ENCODE peak calls at places on chromosomes 11 and 22, in four cellular contexts. One of them, this sample, is unnamed.

GRCh38 chr22:28413612-28414011 is 266.0 kb downstream of the TTC28 start:
- DNase-seq in fibroblast of lung: no peak
- DNase-seq in iPS DF 6.9: no peak
- DNase-seq in SK-N-SH: no peak
- DNase-seq in this sample: no peak

GRCh38 chr22:49112661-49113626 is 714.7 kb downstream of the BRD1 start:
- DNase-seq in fibroblast of lung: no peak
- DNase-seq in iPS DF 6.9: no peak
- DNase-seq in SK-N-SH: no peak
- DNase-seq in this sample: no peak

GRCh38 chr11:118643995-118644345 is 35.5 kb downstream of the TREH start:
- DNase-seq in fibroblast of lung: no peak
- DNase-seq in iPS DF 6.9: no peak
- DNase-seq in SK-N-SH: no peak
- DNase-seq in this sample: no peak

GRCh38 chr22:48436201-48436931 is 1391.3 kb downstream of the BRD1 start:
- DNase-seq in fibroblast of lung: no peak
- DNase-seq in iPS DF 6.9: no peak
- DNase-seq in SK-N-SH: no peak
- DNase-seq in this sample: no peak

GRCh38 chr11:71305451-71306125 is 53.2 kb upstream of the SHANK2 start:
- DNase-seq in fibroblast of lung: no peak
- DNase-seq in iPS DF 6.9: no peak
- DNase-seq in SK-N-SH: no peak
- DNase-seq in this sample: no peak

GRCh38 chr11:62725686-62726085 is 1.6 kb downstream of the HNRNPUL2 start:
- DNase-seq in fibroblast of lung: no peak
- DNase-seq in iPS DF 6.9: no peak
- DNase-seq in SK-N-SH: no peak
- DNase-seq in this sample: no peak

GRCh38 chr11:75031224-75031753 is 42.6 kb downstream of the NEU3 start:
- DNase-seq in fibroblast of lung: peak; percentile 86
- DNase-seq in iPS DF 6.9: no peak
- DNase-seq in SK-N-SH: no peak
- DNase-seq in this sample: no peak

GRCh38 chr11:35087648-35088047 is 51.3 kb upstream of the CD44 start:
- DNase-seq in fibroblast of lung: peak; percentile 80
- DNase-seq in iPS DF 6.9: no peak
- DNase-seq in SK-N-SH: no peak
- DNase-seq in this sample: no peak

GRCh38 chr22:25053153-25053805 is 100.8 kb downstream of the KIAA1671 start:
- DNase-seq in fibroblast of lung: no peak
- DNase-seq in iPS DF 6.9: no peak
- DNase-seq in SK-N-SH: no peak
- DNase-seq in this sample: no peak

GRCh38 chr11:66371627-66372415 is at the start of gene SLC29A2:
- DNase-seq in fibroblast of lung: no peak
- DNase-seq in iPS DF 6.9: peak; percentile 97
- DNase-seq in SK-N-SH: peak; percentile 91
- DNase-seq in this sample: no peak

DNA sequence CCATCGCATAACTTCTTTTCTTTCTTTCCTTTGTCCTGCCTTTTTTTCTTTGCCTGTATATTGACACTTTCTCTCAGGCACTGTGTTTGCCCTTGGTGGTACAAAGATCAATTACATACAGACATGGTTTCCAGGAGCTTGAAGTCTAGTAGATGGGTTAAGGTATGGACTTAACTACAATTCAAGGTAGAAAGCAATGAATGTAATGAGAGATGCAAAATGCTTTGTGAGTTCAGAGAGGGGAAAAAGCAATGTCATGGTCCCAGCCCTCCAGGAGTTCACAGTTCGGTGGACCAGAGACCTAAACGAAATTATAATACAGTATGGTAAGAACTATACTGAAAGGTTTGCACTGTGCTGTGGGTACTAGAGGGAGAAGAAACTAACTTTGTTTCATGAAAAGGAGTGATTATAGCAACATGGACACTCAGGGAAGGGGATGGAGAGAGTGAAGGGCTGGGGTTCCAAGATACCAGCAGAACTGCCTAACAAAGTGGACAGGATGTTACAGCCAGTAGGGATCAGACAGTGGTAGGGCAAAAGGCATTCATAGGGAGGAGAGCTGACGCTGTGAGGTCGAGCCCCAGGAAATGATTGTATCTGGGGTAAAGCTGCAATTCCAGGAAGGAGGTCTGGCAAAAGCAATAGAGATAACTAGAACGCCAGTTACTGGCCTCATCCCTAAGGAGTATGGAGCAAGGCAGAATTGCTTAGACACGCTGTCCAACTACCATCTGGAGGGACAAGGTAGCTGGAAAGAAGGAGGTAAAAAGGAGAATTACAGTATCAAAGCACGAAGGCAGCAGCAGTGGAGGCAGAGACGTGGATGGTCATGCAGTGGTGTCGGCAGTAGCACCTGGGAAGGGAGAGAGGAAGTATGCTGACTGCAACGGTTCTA is 158.3 kb upstream of the MTMR2 start:
- DNase-seq in fibroblast of lung: no peak
- DNase-seq in iPS DF 6.9: no peak
- DNase-seq in SK-N-SH: peak; percentile 20
- DNase-seq in this sample: no peak
- H3K4me3 ChIP-seq in fibroblast of lung: no peak overlapping the region
- H3K4me3 ChIP-seq in iPS DF 6.9: no peak overlapping the region
- H3K4me3 ChIP-seq in SK-N-SH: no peak overlapping the region
- H3K4me3 ChIP-seq in this sample: no peak overlapping the region

DNA sequence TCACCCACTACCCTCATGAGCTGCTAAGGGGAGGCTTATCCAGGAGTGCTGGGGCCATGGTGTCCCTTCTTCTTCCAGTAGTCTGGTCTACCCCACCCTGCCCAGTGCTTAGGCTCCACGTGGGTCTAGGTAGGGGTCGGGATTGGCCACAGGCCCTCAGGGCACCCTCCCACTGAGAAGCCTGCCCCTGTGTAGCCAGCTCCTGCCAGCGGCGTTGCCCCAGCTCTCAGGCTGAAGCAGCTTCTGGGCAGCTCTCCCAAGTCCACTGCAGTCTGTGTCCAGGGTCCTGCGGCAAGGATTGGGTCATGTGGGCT is 24.0 kb upstream of the RIC3 start:
- DNase-seq in fibroblast of lung: no peak
- DNase-seq in iPS DF 6.9: no peak
- DNase-seq in SK-N-SH: no peak
- DNase-seq in this sample: no peak
- H3K27ac ChIP-seq in fibroblast of lung: no peak overlapping the region
- H3K27ac ChIP-seq in iPS DF 6.9: no peak overlapping the region
- H3K27ac ChIP-seq in SK-N-SH: no peak overlapping the region
- H3K27ac ChIP-seq in this sample: no peak overlapping the region

DNA sequence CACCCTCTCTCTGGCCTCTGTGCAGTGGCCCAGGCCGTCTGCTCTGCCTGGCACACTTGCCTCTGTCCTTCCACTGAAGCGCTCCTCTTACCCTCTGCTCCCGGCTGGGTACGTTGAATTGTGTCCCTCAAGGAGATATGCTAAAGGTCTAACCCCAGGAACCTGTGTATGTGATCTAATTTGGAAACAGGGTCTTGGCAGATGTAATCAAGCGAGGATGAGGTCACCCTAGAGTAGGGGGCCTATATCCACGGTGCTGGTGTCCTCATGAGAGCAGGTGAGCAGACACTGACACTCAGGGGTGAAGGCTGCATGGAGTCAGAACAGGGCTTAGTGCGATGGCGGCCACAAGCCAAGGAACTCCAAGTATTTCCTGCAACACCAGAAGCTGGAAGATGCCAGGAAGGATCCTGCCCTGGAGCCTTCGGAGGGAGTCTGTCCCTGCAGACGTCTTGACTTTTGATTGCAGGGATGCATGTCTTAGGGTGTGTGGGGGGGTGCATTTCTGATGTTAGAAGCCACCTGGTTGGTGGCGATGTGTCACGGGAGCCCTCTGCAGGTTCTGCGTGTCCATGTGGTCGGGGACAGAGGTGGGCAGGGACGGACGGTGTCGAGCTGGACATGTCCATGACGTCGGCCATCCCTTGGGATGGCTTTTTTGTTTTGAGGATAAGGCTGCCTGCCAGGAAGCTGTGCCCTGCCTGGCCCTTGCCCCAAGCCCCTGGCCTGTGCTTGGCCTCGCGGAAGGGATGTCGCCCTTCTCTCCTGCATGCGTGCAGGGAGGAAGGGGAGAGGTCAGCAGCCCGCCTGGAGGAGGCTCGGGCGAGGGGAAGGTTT is 68.6 kb downstream of the LRP5 start:
- DNase-seq in fibroblast of lung: no peak
- DNase-seq in iPS DF 6.9: no peak
- DNase-seq in SK-N-SH: no peak
- DNase-seq in this sample: no peak
- H3K4me1 ChIP-seq in fibroblast of lung: peaks cover 20% of the 10 kb centered on the region
- H3K4me1 ChIP-seq in iPS DF 6.9: no peaks in the 10 kb centered on the region
- H3K4me1 ChIP-seq in SK-N-SH: peaks cover 39% of the 10 kb centered on the region
- H3K4me1 ChIP-seq in this sample: peaks cover 13% of the 10 kb centered on the region

GRCh38 chr11:33868646-33869461 is 23.0 kb downstream of the LMO2 start:
- DNase-seq in fibroblast of lung: no peak
- DNase-seq in iPS DF 6.9: no peak
- DNase-seq in SK-N-SH: no peak
- DNase-seq in this sample: no peak
- H3K4me3 ChIP-seq in fibroblast of lung: peak overlapping the region; percentile 10
- H3K4me3 ChIP-seq in iPS DF 6.9: peak overlapping the region; percentile 57
- H3K4me3 ChIP-seq in SK-N-SH: peak overlapping the region; percentile 60
- H3K4me3 ChIP-seq in this sample: peak overlapping the region; percentile 42

GRCh38 chr11:132770802-132771545 is 761.3 kb downstream of the OPCML start:
- DNase-seq in fibroblast of lung: peak; percentile 5
- DNase-seq in iPS DF 6.9: no peak
- DNase-seq in SK-N-SH: peak; percentile 56
- DNase-seq in this sample: peak; percentile 34
- H3K27ac ChIP-seq in fibroblast of lung: no peak overlapping the region
- H3K27ac ChIP-seq in iPS DF 6.9: no peak overlapping the region
- H3K27ac ChIP-seq in SK-N-SH: no peak overlapping the region
- H3K27ac ChIP-seq in this sample: peak overlapping the region; percentile 49

GRCh38 chr22:26615830-26616435 is 1.9 kb downstream of the CRYBB1 start:
- DNase-seq in fibroblast of lung: no peak
- DNase-seq in iPS DF 6.9: no peak
- DNase-seq in SK-N-SH: no peak
- DNase-seq in this sample: no peak

GRCh38 chr22:26617251-26618199 is at the start of gene CRYBB1:
- DNase-seq in fibroblast of lung: peak; percentile 31
- DNase-seq in iPS DF 6.9: no peak
- DNase-seq in SK-N-SH: peak; percentile 79
- DNase-seq in this sample: no peak

GRCh38 chr22:26616650-26617049 is 1.2 kb downstream of the CRYBB1 start:
- DNase-seq in fibroblast of lung: no peak
- DNase-seq in iPS DF 6.9: no peak
- DNase-seq in SK-N-SH: no peak
- DNase-seq in this sample: no peak

GRCh38 chr22:26612652-26613051 is 5.2 kb downstream of the CRYBB1 start:
- DNase-seq in fibroblast of lung: no peak
- DNase-seq in iPS DF 6.9: no peak
- DNase-seq in SK-N-SH: no peak
- DNase-seq in this sample: no peak

DNA sequence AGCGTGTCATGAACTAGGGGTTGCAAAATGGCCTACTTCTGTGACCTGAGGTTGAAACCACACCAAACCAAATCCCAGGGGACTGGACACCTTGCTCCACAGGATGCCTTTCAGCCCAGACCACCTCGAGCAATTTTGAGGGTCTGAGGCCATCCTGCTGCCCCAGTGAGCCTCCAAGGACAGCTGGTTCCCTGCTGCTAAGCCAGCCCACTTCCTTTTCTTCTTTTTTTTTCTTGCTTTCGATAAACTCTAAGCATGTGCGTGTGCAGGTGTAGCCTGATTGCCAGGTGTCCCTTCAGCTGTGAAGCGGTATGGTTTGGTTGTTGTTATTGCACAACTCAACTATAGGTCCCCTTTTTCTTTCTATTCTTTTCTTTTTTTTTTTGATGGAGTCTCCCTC is 2.7 kb downstream of the CRYBB1 start:
- DNase-seq in fibroblast of lung: no peak
- DNase-seq in iPS DF 6.9: no peak
- DNase-seq in SK-N-SH: no peak
- DNase-seq in this sample: no peak
- H3K4me1 ChIP-seq in fibroblast of lung: peaks cover 12% of the 10 kb centered on the region
- H3K4me1 ChIP-seq in iPS DF 6.9: peaks cover 20% of the 10 kb centered on the region
- H3K4me1 ChIP-seq in SK-N-SH: peaks cover 27% of the 10 kb centered on the region
- H3K4me1 ChIP-seq in this sample: no peaks in the 10 kb centered on the region

DNA sequence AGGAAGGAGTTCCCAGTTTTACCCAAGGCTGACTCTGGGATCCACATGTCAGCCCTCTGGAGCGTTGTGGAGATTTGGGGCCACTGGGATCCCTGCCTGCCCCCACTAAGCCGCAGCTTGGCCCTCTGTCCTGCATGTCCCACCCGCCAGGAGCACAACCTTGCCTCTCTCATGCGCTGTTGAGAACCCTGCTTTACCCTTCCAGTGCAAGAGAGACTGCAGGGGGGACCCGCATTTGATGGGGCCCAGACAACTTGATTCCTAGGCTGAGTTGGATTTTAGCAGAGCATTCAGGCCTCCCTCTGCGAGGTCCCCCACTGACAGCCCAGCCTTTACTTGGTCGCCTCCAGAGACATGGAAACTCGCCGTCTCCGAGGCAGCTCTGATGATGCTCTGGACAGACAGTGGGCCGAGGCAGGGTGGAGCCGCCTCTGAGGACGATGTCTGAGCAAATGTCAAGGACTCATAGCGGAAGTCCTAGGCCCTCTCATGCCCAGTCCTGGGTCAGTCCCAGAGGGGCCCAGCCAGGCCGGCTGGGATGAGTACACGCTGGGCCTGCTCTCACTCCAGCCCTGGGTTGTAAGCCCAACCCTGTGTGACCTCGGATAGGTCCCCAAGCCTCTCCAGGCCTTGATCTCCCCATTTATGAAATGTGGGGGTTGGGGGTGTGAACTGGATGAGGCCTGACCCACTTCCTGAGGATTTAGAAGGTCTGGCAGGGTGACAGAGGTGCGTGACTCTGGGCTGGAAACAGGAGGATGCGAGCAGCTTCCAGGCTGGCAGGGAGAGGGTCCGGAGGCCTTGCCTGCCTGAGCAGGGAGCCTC is 590 bp downstream of the CD5 start:
- DNase-seq in fibroblast of lung: no peak
- DNase-seq in iPS DF 6.9: no peak
- DNase-seq in SK-N-SH: no peak
- DNase-seq in this sample: no peak
- H3K4me3 ChIP-seq in fibroblast of lung: no peak overlapping the region
- H3K4me3 ChIP-seq in iPS DF 6.9: no peak overlapping the region
- H3K4me3 ChIP-seq in SK-N-SH: no peak overlapping the region
- H3K4me3 ChIP-seq in this sample: no peak overlapping the region

This sample was measured in uterus.